ENCODE peak calls at places on chromosome 5, in seven cellular contexts. D is stimulated activated CD4-positive, alpha-beta T cell treated with anti-CD3 and anti-CD28 coated beads, Interleukin-15, amount 100 ng/mL, for 24 hours; R is MM.1S; X is lower lobe of right lung; T is NCI-H2081; B is glomerular endothelial cell; L is tibial nerve. F is an unnamed sample.

GRCh38 chr5:177491983-177492746 is 5.2 kb downstream of the PDLIM7 start:
- DNase-seq in D (no peak), R (no peak), X (no peak), T (no peak), B (no peak), L (no peak), F (no peak)

GRCh38 chr5:111277061-111277460 is 52.9 kb downstream of the CAMK4 start:
- DNase-seq in D (no peak), R (no peak), X (no peak), T (no peak), B (no peak), L (no peak), F (no peak)

GRCh38 chr5:145385276-145385675 is 449.9 kb downstream of the PRELID2 start:
- DNase-seq in D (no peak), R (no peak), X (no peak), T (no peak), B (no peak), L (no peak), F (no peak)

GRCh38 chr5:112006721-112007120 is 249.7 kb upstream of the NREP start:
- DNase-seq in D (no peak), R (no peak), X (no peak), T (no peak), B (no peak), L (no peak), F (no peak)

GRCh38 chr5:68193481-68194036 is 22.0 kb upstream of the PIK3R1 start:
- DNase-seq in D (no peak), R (no peak), X (no peak), T (no peak), B (no peak), L (no peak), F (no peak)

GRCh38 chr5:107958861-107959260 is 288.1 kb upstream of the EFNA5 start:
- DNase-seq in D (no peak), R (no peak), X (no peak), T (no peak), B (no peak), L (no peak), F (no peak)

GRCh38 chr5:10762178-10762775 is 1.2 kb upstream of the DAP start:
- DNase-seq in D (no peak), R (no peak), X (peak), T (no peak), B (no peak), L (peak), F (no peak)

GRCh38 chr5:163248333-163248732 is 189.1 kb upstream of the CCNG1 start:
- DNase-seq in D (no peak), R (no peak), X (no peak), T (no peak), B (no peak), L (no peak), F (no peak)

GRCh38 chr5:127092690-127093089 is 19.4 kb upstream of the C5orf63 start:
- DNase-seq in D (no peak), R (no peak), X (no peak), T (no peak), B (no peak), L (no peak), F (no peak)

GRCh38 chr5:149282027-149282965 is 10.6 kb downstream of the AFAP1L1 start:
- DNase-seq in D (no peak), R (no peak), X (no peak), T (no peak), B (no peak), L (no peak), F (no peak)

GRCh38 chr5:1474183-1474839 is 29.1 kb upstream of the SLC6A3 start:
- DNase-seq in D (no peak), R (no peak), X (no peak), T (no peak), B (no peak), L (no peak), F (no peak)

GRCh38 chr5:81948349-81948748 is 23.5 kb upstream of the ATG10 start:
- DNase-seq in D (no peak), R (no peak), X (no peak), T (no peak), B (no peak), L (no peak), F (no peak)

GRCh38 chr5:32450952-32451351 is 6.4 kb upstream of the ZFR start:
- DNase-seq in D (no peak), R (peak), X (no peak), T (no peak), B (no peak), L (no peak), F (no peak)

GRCh38 chr5:10550222-10550995 is 13.5 kb upstream of the ANKRD33B start:
- DNase-seq in D (no peak), R (no peak), X (no peak), T (no peak), B (no peak), L (no peak), F (no peak)

GRCh38 chr5:30505014-30505886 is 688.2 kb upstream of the CDH6 start:
- DNase-seq in D (no peak), R (no peak), X (no peak), T (no peak), B (peak), L (no peak), F (no peak)

GRCh38 chr5:42807722-42808447 is 3.8 kb downstream of the SELENOP start:
- DNase-seq in D (no peak), R (no peak), X (no peak), T (no peak), B (no peak), L (no peak), F (no peak)

GRCh38 chr5:128669803-128670202 is 131.8 kb upstream of the FBN2 start:
- DNase-seq in D (no peak), R (no peak), X (no peak), T (no peak), B (no peak), L (no peak), F (no peak)

GRCh38 chr5:11227064-11227463 is 466.0 kb upstream of the DAP start:
- DNase-seq in D (no peak), R (no peak), X (no peak), T (no peak), B (no peak), L (no peak), F (no peak)

GRCh38 chr5:69271376-69271775 is 36.7 kb downstream of the CDK7 start:
- DNase-seq in D (no peak), R (no peak), X (peak), T (no peak), B (no peak), L (peak), F (no peak)

GRCh38 chr5:77262685-77263084 is 52.2 kb downstream of the PDE8B start:
- DNase-seq in D (no peak), R (no peak), X (no peak), T (no peak), B (no peak), L (no peak), F (no peak)

GRCh38 chr5:12023614-12024241 is 119.5 kb upstream of the CTNND2 start:
- DNase-seq in D (no peak), R (peak), X (no peak), T (peak), B (peak), L (peak), F (no peak)

GRCh38 chr5:156584856-156585255 is 257.9 kb downstream of the SGCD start:
- DNase-seq in D (no peak), R (no peak), X (no peak), T (peak), B (no peak), L (no peak), F (no peak)

GRCh38 chr5:130605200-130605599 is 559.9 kb downstream of the HINT1 start:
- DNase-seq in D (no peak), R (no peak), X (no peak), T (no peak), B (no peak), L (no peak), F (no peak)

GRCh38 chr5:98570010-98570409 is 203.5 kb upstream of the RGMB start:
- DNase-seq in D (no peak), R (no peak), X (no peak), T (no peak), B (no peak), L (no peak), F (no peak)

GRCh38 chr5:10629661-10630060 is 65.8 kb downstream of the ANKRD33B start:
- DNase-seq in D (no peak), R (no peak), X (no peak), T (no peak), B (no peak), L (no peak), F (no peak)

GRCh38 chr5:169756071-169756765 is 119.1 kb downstream of the DOCK2 start:
- DNase-seq in D (no peak), R (no peak), X (no peak), T (no peak), B (no peak), L (no peak), F (no peak)

GRCh38 chr5:172473427-172473826 is 19.1 kb upstream of the SH3PXD2B start:
- DNase-seq in D (no peak), R (no peak), X (no peak), T (no peak), B (no peak), L (no peak), F (no peak)

GRCh38 chr5:1265461-1266455 is 29.1 kb downstream of the TERT start:
- DNase-seq in D (no peak), R (no peak), X (no peak), T (no peak), B (no peak), L (no peak), F (no peak)

GRCh38 chr5:9733456-9733855 is 103.3 kb upstream of the TAS2R1 start:
- DNase-seq in D (no peak), R (no peak), X (no peak), T (no peak), B (no peak), L (no peak), F (no peak)

GRCh38 chr5:32331217-32331926 is 18.6 kb upstream of the MTMR12 start:
- DNase-seq in D (no peak), R (no peak), X (no peak), T (no peak), B (no peak), L (no peak), F (no peak)

GRCh38 chr5:139392678-139393496 is 2.0 kb downstream of the PROB1 start:
- DNase-seq in D (peak), R (peak), X (peak), T (peak), B (no peak), L (no peak), F (peak)

GRCh38 chr5:72290356-72291133 is 29.5 kb downstream of the MRPS27 start:
- DNase-seq in D (no peak), R (no peak), X (no peak), T (no peak), B (no peak), L (no peak), F (no peak)

F was measured in 8988T.